ENCODE peak calls at places on chromosome 20, in nine cellular contexts. X, R, K, O, D, A, Q, U and W are unnamed samples.

GRCh38 chr20:41308290-41308691 is 9.2 kb downstream of the ZHX3 start:
- DNase-seq in R (peak; percentile 78), U (peak; percentile 85), A (no peak), O (peak; percentile 82), K (no peak), Q (no peak), D (no peak), X (no peak), W (no peak)

GRCh38 chr20:23117738-23118137 is 31.6 kb upstream of the CD93 start:
- DNase-seq in K (no peak), R (no peak), Q (no peak), X (no peak), U (no peak), O (no peak), A (no peak), D (no peak), W (no peak)

GRCh38 chr20:36339646-36340592 is 33.8 kb downstream of the DLGAP4 start:
- DNase-seq in A (no peak), Q (no peak), O (no peak), D (no peak), X (no peak), R (no peak), K (no peak), U (no peak), W (no peak)

GRCh38 chr20:23441850-23442313 is 2.4 kb downstream of the CSTL1 start:
- DNase-seq in Q (peak; percentile 78), K (peak; percentile 69), D (peak; percentile 64), R (peak; percentile 74), O (peak; percentile 65), U (peak; percentile 79), A (peak; percentile 72), X (peak; percentile 51), W (peak; percentile 36)

GRCh38 chr20:46401478-46401860 is 4.9 kb downstream of the ELMO2 start:
- DNase-seq in R (no peak), U (peak; percentile 25), D (peak; percentile 79), K (no peak), O (no peak), A (no peak), Q (no peak), X (no peak), W (peak; percentile 30)

GRCh38 chr20:64079273-64080012 is at the start of gene RGS19:
- DNase-seq in Q (no peak), R (no peak), D (peak; percentile 76), O (peak; percentile 47), U (peak; percentile 68), A (peak; percentile 76), K (peak; percentile 82), X (peak; percentile 56), W (no peak)

GRCh38 chr20:49699200-49699992 is 14.3 kb downstream of the B4GALT5 start:
- DNase-seq in A (no peak), D (no peak), K (no peak), Q (no peak), R (peak; percentile 75), U (peak; percentile 49), O (peak; percentile 93), X (no peak), W (peak; percentile 53)

GRCh38 chr20:36523341-36523740 is 18.0 kb upstream of the MYL9 start:
- DNase-seq in O (no peak), U (peak; percentile 51), K (no peak), Q (no peak), X (no peak), D (no peak), A (no peak), R (no peak), W (no peak)

GRCh38 chr20:50425076-50425475 is 85.1 kb upstream of the PTPN1 start:
- DNase-seq in X (peak; percentile 67), K (no peak), O (no peak), Q (no peak), R (no peak), U (no peak), D (no peak), A (no peak), W (no peak)

GRCh38 chr20:47464380-47465101 is 37.1 kb upstream of the NCOA3 start:
- DNase-seq in U (peak; percentile 98), X (peak; percentile 91), K (peak; percentile 48), R (peak; percentile 99), Q (no peak), A (peak; percentile 53), O (peak; percentile 96), D (no peak), W (no peak)

GRCh38 chr20:10060223-10060622 is 25.4 kb downstream of the ANKEF1 start:
- DNase-seq in U (no peak), K (no peak), Q (no peak), O (no peak), X (no peak), D (peak; percentile 27), A (no peak), R (no peak), W (peak; percentile 16)

GRCh38 chr20:36875702-36876472 is at the start of gene TLDC2:
- DNase-seq in A (no peak), X (no peak), R (no peak), K (no peak), U (no peak), O (no peak), D (peak; percentile 31), Q (no peak), W (no peak)

GRCh38 chr20:48845000-48845399 is 17.2 kb upstream of the PREX1 start:
- DNase-seq in Q (no peak), X (no peak), R (no peak), A (no peak), K (no peak), O (no peak), U (peak; percentile 51), D (no peak), W (no peak)

GRCh38 chr20:10447028-10447427 is 11.9 kb downstream of the SLX4IP start:
- DNase-seq in D (peak; percentile 88), R (peak; percentile 66), O (peak; percentile 70), U (peak; percentile 69), X (no peak), K (no peak), A (no peak), Q (no peak), W (peak; percentile 84)

GRCh38 chr20:18400460-18400859 is 66.4 kb downstream of the DZANK1 start:
- DNase-seq in R (no peak), O (peak; percentile 31), K (no peak), X (no peak), D (no peak), Q (no peak), A (no peak), U (no peak), W (no peak)

GRCh38 chr20:35490736-35491181 is 35.4 kb downstream of the CEP250 start:
- DNase-seq in X (no peak), U (no peak), K (no peak), Q (no peak), R (no peak), O (no peak), A (no peak), D (peak; percentile 37), W (peak; percentile 58)

GRCh38 chr20:25399038-25399430 is 8.4 kb upstream of the ABHD12 start:
- DNase-seq in Q (no peak), R (peak; percentile 80), D (peak; percentile 61), A (peak; percentile 31), K (peak; percentile 36), O (peak; percentile 65), X (peak; percentile 26), U (peak; percentile 82), W (no peak)

DNA sequence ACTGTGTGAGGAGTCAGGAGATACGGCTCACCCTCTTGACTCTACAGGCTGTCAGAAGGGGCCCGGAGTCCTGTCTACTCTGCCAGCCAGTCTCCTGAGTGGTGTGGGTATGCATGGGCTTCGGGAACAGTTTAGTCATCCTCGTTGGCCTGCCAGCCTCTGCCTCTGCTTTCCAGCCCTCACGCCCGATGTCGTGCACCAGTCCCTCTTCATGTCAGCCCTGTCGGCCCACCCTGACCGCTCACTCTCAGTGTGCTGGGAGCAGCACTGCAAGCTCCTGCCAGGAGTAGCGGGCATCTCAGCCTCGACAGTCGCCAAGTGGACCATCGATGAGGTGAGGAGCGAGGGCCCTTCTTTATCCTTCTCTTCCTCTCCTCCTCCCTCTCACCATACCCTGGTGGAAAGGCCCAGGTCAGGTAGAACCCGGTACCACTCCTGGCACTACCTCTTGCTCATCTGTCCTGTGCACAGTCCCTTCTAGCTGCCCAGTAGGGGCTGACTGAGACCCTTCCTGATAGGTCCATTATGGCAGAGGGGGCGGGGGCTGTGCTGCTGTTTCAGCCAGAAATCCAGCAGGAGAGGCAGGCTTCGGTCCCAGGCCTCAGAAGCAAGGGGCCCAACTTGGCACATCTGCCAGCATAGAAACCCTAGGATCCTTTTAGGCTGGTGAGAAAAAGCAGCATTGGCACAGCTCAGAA is 18.7 kb upstream of the SGK2 start:
- DNase-seq in A (no peak), U (no peak), Q (no peak), R (no peak), D (no peak), O (no peak), K (no peak), X (no peak), W (no peak)
- H3K4me3 ChIP-seq in A (no peak overlapping the region), U (no peak overlapping the region), Q (no peak overlapping the region), R (no peak overlapping the region), D (no peak overlapping the region), O (no peak overlapping the region), K (no peak overlapping the region), X (no peak overlapping the region), W (no peak overlapping the region)

GRCh38 chr20:19757487-19757972 is 528 bp upstream of the RIN2 start:
- DNase-seq in X (peak; percentile 82), Q (peak; percentile 50), U (peak; percentile 79), R (peak; percentile 59), D (peak; percentile 27), A (peak; percentile 90), O (peak; percentile 65), K (peak; percentile 76), W (no peak)
- TF ChIP-seq CTCF in X (no peak), Q (no peak), U (no peak), R (no peak), D (no peak), A (no peak), O (no peak), K (no peak), W (no peak)

GRCh38 chr20:13262302-13262650 is 41.2 kb downstream of the ISM1 start:
- DNase-seq in K (no peak), Q (no peak), D (no peak), R (no peak), A (no peak), O (no peak), U (no peak), X (no peak), W (no peak)

GRCh38 chr20:13262701-13263335 is 41.7 kb downstream of the ISM1 start:
- DNase-seq in Q (no peak), R (no peak), K (no peak), O (no peak), X (no peak), D (no peak), A (no peak), U (peak; percentile 12), W (no peak)

GRCh38 chr20:13260620-13261279 is 39.7 kb downstream of the ISM1 start:
- DNase-seq in U (no peak), A (no peak), D (no peak), Q (no peak), O (no peak), R (no peak), X (no peak), K (no peak), W (no peak)

GRCh38 chr20:13259921-13260320 is 38.8 kb downstream of the ISM1 start:
- DNase-seq in R (no peak), D (no peak), O (no peak), A (no peak), K (no peak), X (no peak), Q (no peak), U (no peak), W (no peak)

GRCh38 chr20:13261460-13262301 is 40.6 kb downstream of the ISM1 start:
- DNase-seq in Q (no peak), O (peak; percentile 36), X (peak; percentile 23), K (peak; percentile 22), R (peak; percentile 60), A (peak; percentile 40), U (peak; percentile 53), D (peak; percentile 54), W (no peak)
- H3K4me3 ChIP-seq in Q (no peak overlapping the region), O (no peak overlapping the region), X (no peak overlapping the region), K (no peak overlapping the region), R (no peak overlapping the region), A (no peak overlapping the region), U (no peak overlapping the region), D (no peak overlapping the region), W (no peak overlapping the region)

GRCh38 chr20:57414867-57415592 is 23.8 kb downstream of the RBM38 start:
- DNase-seq in R (no peak), O (no peak), D (no peak), U (peak; percentile 21), K (no peak), X (no peak), A (no peak), Q (no peak), W (no peak)
- TF ChIP-seq CTCF in R (no peak), O (no peak), D (no peak), U (no peak), K (no peak), X (no peak), A (no peak), Q (no peak), W (no peak)